ENCODE peak calls at places on chromosomes 13 and 19, in four cellular contexts. One of them, this sample, is unnamed.

GRCh38 chr13:71645467-71645866 is 221.5 kb downstream of the DACH1 start:
- DNase-seq in uterus: no peak
- DNase-seq in tibial artery: no peak
- DNase-seq in astrocyte of the cerebellum: no peak
- DNase-seq in this sample: no peak

GRCh38 chr19:15251010-15251748 is 18.9 kb upstream of the EPHX3 start:
- DNase-seq in uterus: peak; percentile 60
- DNase-seq in astrocyte of the cerebellum: no peak
- DNase-seq in tibial artery: peak; percentile 61
- DNase-seq in this sample: no peak

GRCh38 chr19:48842744-48843162 is 6.5 kb upstream of the HSD17B14 start:
- DNase-seq in tibial artery: peak; percentile 44
- DNase-seq in astrocyte of the cerebellum: no peak
- DNase-seq in uterus: peak; percentile 57
- DNase-seq in this sample: no peak

GRCh38 chr13:84137292-84137691 is 255.0 kb upstream of the SLITRK1 start:
- DNase-seq in astrocyte of the cerebellum: peak; percentile 15
- DNase-seq in uterus: no peak
- DNase-seq in tibial artery: no peak
- DNase-seq in this sample: no peak

GRCh38 chr19:11359421-11359820 is 4.2 kb downstream of the PLPPR2 start:
- DNase-seq in uterus: no peak
- DNase-seq in astrocyte of the cerebellum: no peak
- DNase-seq in tibial artery: no peak
- DNase-seq in this sample: no peak

GRCh38 chr19:8423821-8424223 is 10.7 kb downstream of the MARCHF2 start:
- DNase-seq in tibial artery: peak; percentile 98
- DNase-seq in uterus: peak; percentile 99
- DNase-seq in astrocyte of the cerebellum: peak; percentile 87
- DNase-seq in this sample: peak; percentile 81

GRCh38 chr13:26377038-26377437 is 123.1 kb downstream of the CDK8 start:
- DNase-seq in astrocyte of the cerebellum: no peak
- DNase-seq in uterus: no peak
- DNase-seq in tibial artery: no peak
- DNase-seq in this sample: no peak

GRCh38 chr19:8459520-8460260 is 14.9 kb downstream of the HNRNPM start:
- DNase-seq in uterus: no peak
- DNase-seq in astrocyte of the cerebellum: no peak
- DNase-seq in tibial artery: no peak
- DNase-seq in this sample: no peak

GRCh38 chr13:99605417-99606321 is 104.4 kb downstream of the TM9SF2 start:
- DNase-seq in astrocyte of the cerebellum: no peak
- DNase-seq in uterus: peak; percentile 30
- DNase-seq in tibial artery: peak; percentile 40
- DNase-seq in this sample: peak; percentile 40

GRCh38 chr13:26254583-26255102 is 714 bp downstream of the CDK8 start:
- DNase-seq in tibial artery: peak; percentile 41
- DNase-seq in astrocyte of the cerebellum: no peak
- DNase-seq in uterus: peak; percentile 22
- DNase-seq in this sample: no peak

GRCh38 chr19:12766051-12766521 is 9.3 kb downstream of the HOOK2 start:
- DNase-seq in astrocyte of the cerebellum: no peak
- DNase-seq in uterus: peak; percentile 84
- DNase-seq in tibial artery: peak; percentile 72
- DNase-seq in this sample: no peak

GRCh38 chr13:42649761-42650289 is 75.9 kb downstream of the TNFSF11 start:
- DNase-seq in tibial artery: no peak
- DNase-seq in astrocyte of the cerebellum: no peak
- DNase-seq in uterus: no peak
- DNase-seq in this sample: no peak

GRCh38 chr13:78598382-78598781 is 5.0 kb downstream of the POU4F1 start:
- DNase-seq in tibial artery: no peak
- DNase-seq in uterus: no peak
- DNase-seq in astrocyte of the cerebellum: no peak
- DNase-seq in this sample: no peak

GRCh38 chr19:38837656-38838121 is 6.1 kb upstream of the ECH1 start:
- DNase-seq in astrocyte of the cerebellum: no peak
- DNase-seq in uterus: no peak
- DNase-seq in tibial artery: no peak
- DNase-seq in this sample: no peak

GRCh38 chr19:18789883-18790565 is 1.1 kb downstream of the COMP start:
- DNase-seq in uterus: no peak
- DNase-seq in tibial artery: peak; percentile 81
- DNase-seq in astrocyte of the cerebellum: no peak
- DNase-seq in this sample: no peak

GRCh38 chr13:44383945-44384344 is 10.3 kb downstream of the SERP2 start:
- DNase-seq in tibial artery: no peak
- DNase-seq in uterus: no peak
- DNase-seq in astrocyte of the cerebellum: no peak
- DNase-seq in this sample: no peak

GRCh38 chr13:112651750-112652511 is 37.9 kb upstream of the ATP11A start:
- DNase-seq in uterus: no peak
- DNase-seq in tibial artery: no peak
- DNase-seq in astrocyte of the cerebellum: no peak
- DNase-seq in this sample: no peak

GRCh38 chr19:33186835-33187540 is 7.1 kb upstream of the LRP3 start:
- DNase-seq in astrocyte of the cerebellum: no peak
- DNase-seq in uterus: no peak
- DNase-seq in tibial artery: no peak
- DNase-seq in this sample: no peak

GRCh38 chr13:50940509-50940908 is 30.9 kb downstream of the RNASEH2B start:
- DNase-seq in uterus: no peak
- DNase-seq in tibial artery: no peak
- DNase-seq in astrocyte of the cerebellum: no peak
- DNase-seq in this sample: no peak

GRCh38 chr19:29966594-29967249 is 24.7 kb downstream of the URI1 start:
- DNase-seq in tibial artery: no peak
- DNase-seq in astrocyte of the cerebellum: no peak
- DNase-seq in uterus: no peak
- DNase-seq in this sample: no peak

GRCh38 chr13:50529154-50529882 is 314.2 kb downstream of the DLEU7 start:
- DNase-seq in astrocyte of the cerebellum: peak; percentile 75
- DNase-seq in uterus: peak; percentile 72
- DNase-seq in tibial artery: peak; percentile 83
- DNase-seq in this sample: peak; percentile 49

GRCh38 chr13:104483631-104484030 is 1417.4 kb upstream of the SLC10A2 start:
- DNase-seq in astrocyte of the cerebellum: no peak
- DNase-seq in uterus: no peak
- DNase-seq in tibial artery: no peak
- DNase-seq in this sample: no peak

GRCh38 chr13:92017737-92018136 is 619.3 kb downstream of the GPC5 start:
- DNase-seq in tibial artery: no peak
- DNase-seq in uterus: no peak
- DNase-seq in astrocyte of the cerebellum: no peak
- DNase-seq in this sample: no peak

GRCh38 chr19:42111384-42111783 is 20.9 kb downstream of the POU2F2 start:
- DNase-seq in astrocyte of the cerebellum: no peak
- DNase-seq in tibial artery: no peak
- DNase-seq in uterus: no peak
- DNase-seq in this sample: no peak

GRCh38 chr19:55082023-55082851 is 6.6 kb downstream of the EPS8L1 start:
- DNase-seq in uterus: no peak
- DNase-seq in astrocyte of the cerebellum: no peak
- DNase-seq in tibial artery: no peak
- DNase-seq in this sample: no peak

GRCh38 chr13:110677731-110678545 is 28.0 kb downstream of the CARS2 start:
- DNase-seq in uterus: no peak
- DNase-seq in astrocyte of the cerebellum: no peak
- DNase-seq in tibial artery: no peak
- DNase-seq in this sample: no peak

GRCh38 chr19:39563408-39563807 is 23.4 kb upstream of the EID2 start:
- DNase-seq in uterus: no peak
- DNase-seq in astrocyte of the cerebellum: no peak
- DNase-seq in tibial artery: no peak
- DNase-seq in this sample: peak; percentile 84

GRCh38 chr19:1389033-1389940 is 5.6 kb downstream of the NDUFS7 start:
- DNase-seq in astrocyte of the cerebellum: no peak
- DNase-seq in tibial artery: no peak
- DNase-seq in uterus: no peak
- DNase-seq in this sample: no peak

GRCh38 chr19:4052114-4052992 is 14.3 kb downstream of the ZBTB7A start:
- DNase-seq in uterus: peak; percentile 52
- DNase-seq in astrocyte of the cerebellum: no peak
- DNase-seq in tibial artery: no peak
- DNase-seq in this sample: no peak

GRCh38 chr19:30402790-30403189 is 30.6 kb downstream of the ZNF536 start:
- DNase-seq in tibial artery: no peak
- DNase-seq in uterus: no peak
- DNase-seq in astrocyte of the cerebellum: no peak
- DNase-seq in this sample: no peak

GRCh38 chr13:47521895-47522487 is 479.1 kb downstream of the SUCLA2 start:
- DNase-seq in astrocyte of the cerebellum: no peak
- DNase-seq in tibial artery: no peak
- DNase-seq in uterus: no peak
- DNase-seq in this sample: no peak

GRCh38 chr19:547117-547516 is 3.3 kb downstream of the GZMM start:
- DNase-seq in uterus: no peak
- DNase-seq in astrocyte of the cerebellum: no peak
- DNase-seq in tibial artery: no peak
- DNase-seq in this sample: no peak

GRCh38 chr19:27972291-27973040 is 1240.5 kb downstream of the UQCRFS1 start:
- DNase-seq in uterus: no peak
- DNase-seq in tibial artery: no peak
- DNase-seq in astrocyte of the cerebellum: peak; percentile 68
- DNase-seq in this sample: peak; percentile 74

GRCh38 chr13:95275322-95276118 is 25.7 kb downstream of the ABCC4 start:
- DNase-seq in uterus: no peak
- DNase-seq in tibial artery: no peak
- DNase-seq in astrocyte of the cerebellum: no peak
- DNase-seq in this sample: no peak

GRCh38 chr19:45591638-45592005 is 7.0 kb upstream of the OPA3 start:
- DNase-seq in tibial artery: no peak
- DNase-seq in astrocyte of the cerebellum: no peak
- DNase-seq in uterus: no peak
- DNase-seq in this sample: no peak

DNA sequence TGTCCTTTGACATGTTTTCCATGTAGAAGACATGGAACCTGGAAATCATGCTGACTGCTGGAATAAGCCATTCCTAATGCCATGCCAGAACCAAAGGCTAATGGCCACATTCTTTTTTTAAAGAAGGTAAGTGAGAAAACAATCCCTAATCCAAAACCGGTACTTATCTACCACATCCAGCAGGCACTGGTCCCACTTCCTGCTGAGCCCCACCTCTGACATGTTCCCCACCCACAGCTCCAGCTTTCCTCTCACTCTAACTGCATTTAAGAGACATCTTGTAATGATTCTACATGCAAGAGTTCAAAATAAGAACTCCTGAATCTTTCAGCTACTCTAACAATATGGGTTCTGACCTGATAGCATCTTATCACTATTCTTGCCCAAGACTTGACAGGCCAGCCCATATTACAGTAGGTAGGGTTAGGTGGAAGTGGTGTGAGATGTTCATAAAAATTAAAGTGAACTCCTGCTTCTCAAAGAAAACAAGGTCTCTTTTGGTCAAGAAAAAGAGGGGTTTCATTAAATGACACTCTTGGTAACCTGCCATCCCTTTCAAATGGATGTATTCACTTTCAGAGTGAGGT is 41.9 kb downstream of the N4BP2L2 start:
- DNase-seq in astrocyte of the cerebellum: no peak
- DNase-seq in uterus: no peak
- DNase-seq in tibial artery: no peak
- DNase-seq in this sample: no peak
- TF ChIP-seq CTCF in astrocyte of the cerebellum: no peak
- TF ChIP-seq CTCF in uterus: no peak
- TF ChIP-seq CTCF in tibial artery: no peak
- TF ChIP-seq CTCF in this sample: no peak

DNA sequence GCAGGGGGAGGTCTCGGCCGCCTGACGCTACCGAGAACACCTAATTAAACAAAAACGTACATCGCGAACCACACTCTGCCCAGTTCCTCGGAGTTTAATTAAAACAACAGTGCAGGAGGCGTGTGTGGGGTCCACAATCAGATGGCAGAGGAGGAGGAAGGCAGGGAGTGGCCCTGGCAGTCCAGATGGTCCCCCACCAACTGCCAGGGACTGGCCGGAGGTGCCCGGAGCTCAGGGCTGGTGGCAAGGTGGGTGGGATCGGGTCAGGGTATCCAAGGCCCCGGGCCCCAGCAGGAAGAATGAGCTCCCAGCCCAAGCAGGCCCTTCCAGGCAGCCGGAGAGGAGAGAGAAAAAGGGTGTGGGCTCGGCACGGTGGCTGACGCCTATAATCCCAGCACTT is 71.3 kb downstream of the PTPRS start:
- DNase-seq in uterus: no peak
- DNase-seq in astrocyte of the cerebellum: no peak
- DNase-seq in tibial artery: no peak
- DNase-seq in this sample: no peak
- H3K4me3 ChIP-seq in uterus: no peak overlapping the region
- H3K4me3 ChIP-seq in astrocyte of the cerebellum: no peak overlapping the region
- H3K4me3 ChIP-seq in tibial artery: no peak overlapping the region
- H3K4me3 ChIP-seq in this sample: no peak overlapping the region

DNA sequence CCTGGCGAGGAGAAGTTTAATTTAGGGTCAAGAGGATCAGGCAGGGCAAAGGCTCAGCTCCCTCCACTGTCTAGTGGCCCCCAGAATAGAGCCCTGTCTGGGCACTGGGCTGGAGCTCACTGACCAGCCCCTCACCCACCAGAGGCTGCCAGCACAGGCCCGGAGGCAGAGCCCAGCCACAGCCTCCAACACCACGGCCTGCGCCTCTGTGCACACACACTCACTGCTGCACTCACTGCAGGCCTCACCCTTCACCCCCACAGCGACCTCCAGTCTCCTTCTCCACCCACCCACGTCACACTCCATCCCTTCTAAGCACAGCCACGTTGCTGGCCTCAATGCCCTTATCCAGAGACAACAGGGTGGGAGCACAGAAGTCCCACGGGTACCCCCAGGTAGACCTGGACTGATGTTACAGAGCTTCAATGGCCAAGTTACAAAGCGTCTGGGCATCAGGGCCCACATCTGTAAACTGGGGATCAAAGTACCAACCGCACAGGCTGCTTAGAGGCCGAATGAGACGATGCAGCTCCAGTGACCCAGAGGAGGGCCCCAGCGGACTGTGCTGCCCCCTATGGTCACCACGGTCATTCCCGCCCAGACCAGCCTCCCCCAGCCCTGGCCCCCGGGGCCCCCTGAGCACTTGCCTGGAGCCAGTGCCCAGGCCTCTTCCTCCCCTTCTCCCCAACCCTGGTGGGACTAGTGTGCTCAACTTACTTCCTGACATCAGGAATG is 4.5 kb upstream of the PRKD2 start:
- DNase-seq in uterus: no peak
- DNase-seq in tibial artery: no peak
- DNase-seq in astrocyte of the cerebellum: no peak
- DNase-seq in this sample: no peak
- TF ChIP-seq CTCF in uterus: no peak
- TF ChIP-seq CTCF in tibial artery: no peak
- TF ChIP-seq CTCF in astrocyte of the cerebellum: no peak
- TF ChIP-seq CTCF in this sample: peak; percentile 12

DNA sequence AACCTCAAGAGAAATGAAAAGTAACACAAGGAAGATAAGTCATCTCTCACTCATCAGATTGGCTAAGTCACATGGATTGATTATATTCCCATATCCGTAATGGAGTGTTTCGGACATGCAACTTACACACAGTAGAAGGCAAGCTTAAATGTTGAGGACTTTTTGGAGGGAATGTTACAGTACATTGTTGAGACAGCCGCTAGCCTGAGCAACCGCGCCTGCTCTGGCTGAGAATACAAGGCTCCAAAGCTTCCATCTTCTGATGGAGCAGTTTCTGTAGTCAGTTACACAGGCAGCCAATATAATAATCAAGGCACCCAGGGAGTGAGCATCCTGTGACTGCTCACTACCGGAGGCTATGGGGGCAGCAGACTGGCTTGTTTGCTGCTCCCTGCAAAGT is 1.0 kb upstream of the CRYL1 start:
- DNase-seq in astrocyte of the cerebellum: no peak
- DNase-seq in uterus: no peak
- DNase-seq in tibial artery: no peak
- DNase-seq in this sample: no peak
- H3K4me3 ChIP-seq in astrocyte of the cerebellum: no peak overlapping the region
- H3K4me3 ChIP-seq in uterus: peak overlapping the region; percentile 94
- H3K4me3 ChIP-seq in tibial artery: peak overlapping the region; percentile 97
- H3K4me3 ChIP-seq in this sample: peak overlapping the region; percentile 93